ENCODE peak calls at places on chromosomes 12 and 14, in six cellular contexts. T is body of pancreas, K is psoas muscle, Z is kidney, G is left ventricle myocardium inferior, V is cardiac muscle cell. U is an unnamed sample. For H3K9me3, the result is how much of the 10 kb centered on the place peaks cover.

GRCh38 chr12:120885521-120885920 is 18.6 kb downstream of the SPPL3 start:
- DNase-seq in T (no peak), K (no peak), Z (no peak), G (no peak), V (no peak), U (no peak)

GRCh38 chr14:106518054-106518943 is 991.9 kb downstream of the TMEM121 start:
- DNase-seq in T (peak), K (peak), Z (no peak), G (peak), V (no peak), U (peak)

GRCh38 chr14:34660796-34661195 is 30.8 kb upstream of the SNX6 start:
- DNase-seq in T (no peak), K (no peak), Z (no peak), G (no peak), V (no peak), U (no peak)

GRCh38 chr12:82688035-82688501 is 1.4 kb downstream of the TMTC2 start:
- DNase-seq in T (no peak), K (no peak), Z (no peak), G (no peak), V (peak), U (no peak)

GRCh38 chr14:102050625-102051024 is 36.2 kb downstream of the HSP90AA1 start:
- DNase-seq in T (no peak), K (peak), Z (peak), G (no peak), V (no peak), U (no peak)

GRCh38 chr12:88934163-88934747 is 354.0 kb upstream of the KITLG start:
- DNase-seq in T (no peak), K (no peak), Z (no peak), G (no peak), V (no peak), U (no peak)

GRCh38 chr12:57576613-57577160 is 14.3 kb upstream of the PIP4K2C start:
- DNase-seq in T (no peak), K (no peak), Z (no peak), G (no peak), V (no peak), U (no peak)

GRCh38 chr12:56129210-56129691 is 1.2 kb downstream of the ESYT1 start:
- DNase-seq in T (peak), K (peak), Z (peak), G (peak), V (peak), U (peak)

GRCh38 chr14:59055439-59056045 is 132.9 kb upstream of the DAAM1 start:
- DNase-seq in T (peak), K (no peak), Z (no peak), G (no peak), V (peak), U (no peak)

GRCh38 chr12:38601970-38602369 is 285.4 kb downstream of the ALG10B start:
- DNase-seq in T (no peak), K (no peak), Z (no peak), G (no peak), V (no peak), U (no peak)

GRCh38 chr14:33406766-33407165 is 468.1 kb downstream of the NPAS3 start:
- DNase-seq in T (no peak), K (no peak), Z (no peak), G (no peak), V (no peak), U (no peak)

GRCh38 chr12:118866346-118866745 is 115.0 kb upstream of the SRRM4 start:
- DNase-seq in T (no peak), K (no peak), Z (no peak), G (no peak), V (no peak), U (no peak)

GRCh38 chr12:22935090-22935489 is 310.1 kb downstream of the ETNK1 start:
- DNase-seq in T (no peak), K (no peak), Z (no peak), G (peak), V (no peak), U (no peak)

GRCh38 chr12:116136340-116136739 is 141.2 kb downstream of the MED13L start:
- DNase-seq in T (no peak), K (no peak), Z (no peak), G (no peak), V (peak), U (no peak)

GRCh38 chr12:27293463-27293862 is 39.2 kb upstream of the BMAL2 start:
- DNase-seq in T (peak), K (no peak), Z (no peak), G (peak), V (peak), U (no peak)

GRCh38 chr12:90712671-90713070 is 242.3 kb downstream of the CCER1 start:
- DNase-seq in T (no peak), K (no peak), Z (no peak), G (no peak), V (no peak), U (no peak)

GRCh38 chr12:26279908-26280307 is 84.5 kb downstream of the SSPN start:
- DNase-seq in T (no peak), K (no peak), Z (no peak), G (no peak), V (no peak), U (no peak)

GRCh38 chr12:38386238-38386985 is 69.8 kb downstream of the ALG10B start:
- DNase-seq in T (no peak), K (no peak), Z (no peak), G (no peak), V (no peak), U (no peak)

GRCh38 chr12:122022393-122023338 is 982 bp downstream of the BCL7A start:
- DNase-seq in T (peak), K (peak), Z (peak), G (peak), V (peak), U (no peak)

GRCh38 chr12:80862606-80863005 is 75.1 kb downstream of the LIN7A start:
- DNase-seq in T (no peak), K (no peak), Z (no peak), G (no peak), V (peak), U (no peak)

GRCh38 chr14:22847661-22848341 is 11.4 kb downstream of the MMP14 start:
- DNase-seq in T (no peak), K (no peak), Z (no peak), G (no peak), V (peak), U (peak)

GRCh38 chr12:124605869-124606774 is 38.7 kb upstream of the NCOR2 start:
- DNase-seq in T (no peak), K (no peak), Z (no peak), G (no peak), V (no peak), U (no peak)

GRCh38 chr12:108815875-108816594 is 41.3 kb downstream of the SSH1 start:
- DNase-seq in T (no peak), K (no peak), Z (no peak), G (no peak), V (no peak), U (no peak)

GRCh38 chr12:56311003-56311402 is 4.8 kb downstream of the CNPY2 start:
- DNase-seq in T (no peak), K (no peak), Z (no peak), G (no peak), V (no peak), U (no peak)

GRCh38 chr12:13784504-13784903 is 196.9 kb downstream of the GRIN2B start:
- DNase-seq in T (no peak), K (no peak), Z (no peak), G (peak), V (peak), U (no peak)

GRCh38 chr12:110543252-110543959 is 39.7 kb downstream of the PPTC7 start:
- DNase-seq in T (peak), K (peak), Z (peak), G (peak), V (peak), U (peak)

GRCh38 chr14:45491914-45492313 is 238.9 kb upstream of the MIS18BP1 start:
- DNase-seq in T (peak), K (no peak), Z (no peak), G (no peak), V (no peak), U (no peak)

GRCh38 chr12:90757957-90758356 is 197.0 kb downstream of the CCER1 start:
- DNase-seq in T (no peak), K (no peak), Z (no peak), G (no peak), V (no peak), U (no peak)

GRCh38 chr14:103118019-103118662 is 5.1 kb upstream of the TNFAIP2 start:
- DNase-seq in T (no peak), K (peak), Z (peak), G (peak), V (peak), U (peak)

GRCh38 chr14:36976571-36977023 is 195.8 kb downstream of the SLC25A21 start:
- DNase-seq in T (no peak), K (no peak), Z (no peak), G (no peak), V (no peak), U (no peak)

GRCh38 chr12:95767703-95768102 is 22.9 kb downstream of the NTN4 start:
- DNase-seq in T (no peak), K (no peak), Z (no peak), G (no peak), V (peak), U (no peak)

GRCh38 chr12:95774311-95775045 is 16.1 kb downstream of the NTN4 start:
- DNase-seq in T (no peak), K (no peak), Z (no peak), G (no peak), V (peak), U (no peak)

DNA sequence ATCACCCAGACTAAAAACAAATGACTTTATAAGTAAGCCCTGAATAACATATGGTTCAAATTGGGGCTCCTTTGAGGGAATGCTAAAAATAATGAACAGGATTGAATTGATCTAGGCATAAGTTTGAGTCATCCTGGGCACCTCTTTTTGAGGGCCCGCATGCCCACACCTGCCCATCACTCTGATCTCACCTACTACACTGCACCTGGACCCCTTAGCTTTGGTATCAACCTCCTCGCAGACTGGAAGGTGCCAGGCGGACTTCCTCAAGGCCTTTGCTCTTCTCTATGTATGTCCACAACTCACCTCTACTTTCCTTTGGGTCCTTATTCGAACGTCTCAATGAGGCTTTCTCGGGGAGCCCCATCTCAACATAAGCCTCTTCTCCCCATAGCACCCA is 17.2 kb downstream of the NTN4 start:
- DNase-seq in T (no peak), K (no peak), Z (no peak), G (no peak), V (no peak), U (no peak)
- H3K9me3 ChIP-seq in T (under half), K (under half), Z (under half), G (under half), V (under half), U (under half)

GRCh38 chr12:65169311-65170244 is at the start of gene LEMD3:
- DNase-seq in T (peak), K (peak), Z (peak), G (peak), V (peak), U (peak)
- TF ChIP-seq CTCF in T (no peak), K (no peak), Z (no peak), G (no peak), V (no peak), U (no peak)

GRCh38 chr12:114400925-114401324 is 5.0 kb downstream of the TBX5 start:
- DNase-seq in T (no peak), K (no peak), Z (no peak), G (peak), V (peak), U (no peak)
- H3K27ac ChIP-seq in T (no peak), K (no peak), Z (no peak), G (peak), V (peak), U (peak)

GRCh38 chr12:52316701-52317100 is 4.5 kb downstream of the KRT83 start:
- DNase-seq in T (no peak), K (no peak), Z (no peak), G (no peak), V (no peak), U (no peak)

GRCh38 chr12:52316290-52316689 is 4.9 kb downstream of the KRT83 start:
- DNase-seq in T (no peak), K (no peak), Z (no peak), G (no peak), V (no peak), U (no peak)

GRCh38 chr12:52313461-52313860 is 7.7 kb downstream of the KRT83 start:
- DNase-seq in T (no peak), K (no peak), Z (no peak), G (no peak), V (no peak), U (no peak)

GRCh38 chr12:52313926-52314325 is 7.3 kb downstream of the KRT83 start:
- DNase-seq in T (no peak), K (no peak), Z (no peak), G (no peak), V (no peak), U (no peak)

DNA sequence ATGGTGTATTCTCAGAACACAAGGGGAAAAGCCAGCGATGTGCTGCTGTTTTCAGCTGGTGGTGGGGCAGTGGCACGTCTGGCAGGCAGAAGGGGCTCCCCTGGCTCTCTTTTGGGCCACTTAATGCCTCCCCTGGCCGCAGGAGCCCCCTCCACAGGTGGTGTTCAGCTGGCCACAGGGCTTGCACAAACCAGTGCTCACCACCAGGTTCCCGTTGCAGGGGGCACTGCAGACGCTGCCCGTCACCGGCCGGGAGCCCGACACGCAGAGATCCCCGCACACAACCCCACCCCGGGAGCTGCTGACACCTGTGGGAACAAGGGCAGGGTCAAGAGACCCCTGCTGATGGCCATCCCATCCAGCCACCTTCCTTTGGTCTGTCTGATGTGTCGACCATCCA is 6.7 kb downstream of the KRT83 start:
- DNase-seq in T (no peak), K (no peak), Z (no peak), G (no peak), V (no peak), U (no peak)
- H3K9me3 ChIP-seq in T (under half), K (under half), Z (under half), G (under half), V (under half), U (under half)

GRCh38 chr14:61730756-61731373 is 31.4 kb upstream of the SNAPC1 start:
- DNase-seq in T (no peak), K (no peak), Z (no peak), G (no peak), V (no peak), U (no peak)
- TF ChIP-seq CTCF in T (peak), K (peak), Z (peak), G (peak), V (peak), U (peak)

U was measured in lower lobe of right lung.